ENCODE peak calls at places on chromosomes 5 and 9, in nine cellular contexts. One of them, this sample, is unnamed.

GRCh38 chr5:16759147-16759800 is 142.5 kb upstream of the RETREG1 start:
- DNase-seq in activated CD8-positive, alpha-beta memory T cell treated with anti-CD3 and anti-CD28 coated beads, Interleukin-2, amount 10 ng/mL, durations not matched to agents 7 days and 5 days: peak
- DNase-seq in NCI-H460: no peak
- DNase-seq in GM12891: peak
- DNase-seq in mesenchymal stem cell: no peak
- DNase-seq in NCI-H1436: no peak
- DNase-seq in pulmonary artery endothelial cell: no peak
- DNase-seq in NCI-H774: no peak
- DNase-seq in DMS153: no peak
- DNase-seq in this sample: no peak

GRCh38 chr9:74570879-74571512 is 73.9 kb downstream of the RORB start:
- DNase-seq in activated CD8-positive, alpha-beta memory T cell treated with anti-CD3 and anti-CD28 coated beads, Interleukin-2, amount 10 ng/mL, durations not matched to agents 7 days and 5 days: no peak
- DNase-seq in NCI-H460: peak
- DNase-seq in GM12891: no peak
- DNase-seq in mesenchymal stem cell: peak
- DNase-seq in NCI-H1436: no peak
- DNase-seq in pulmonary artery endothelial cell: no peak
- DNase-seq in NCI-H774: no peak
- DNase-seq in DMS153: no peak
- DNase-seq in this sample: no peak

GRCh38 chr5:140108093-140109049 is 5.5 kb upstream of the PURA start:
- DNase-seq in activated CD8-positive, alpha-beta memory T cell treated with anti-CD3 and anti-CD28 coated beads, Interleukin-2, amount 10 ng/mL, durations not matched to agents 7 days and 5 days: peak
- DNase-seq in NCI-H460: no peak
- DNase-seq in GM12891: no peak
- DNase-seq in mesenchymal stem cell: no peak
- DNase-seq in NCI-H1436: no peak
- DNase-seq in pulmonary artery endothelial cell: no peak
- DNase-seq in NCI-H774: no peak
- DNase-seq in DMS153: no peak
- DNase-seq in this sample: no peak

GRCh38 chr5:174773371-174773770 is 49.0 kb downstream of the MSX2 start:
- DNase-seq in activated CD8-positive, alpha-beta memory T cell treated with anti-CD3 and anti-CD28 coated beads, Interleukin-2, amount 10 ng/mL, durations not matched to agents 7 days and 5 days: no peak
- DNase-seq in NCI-H460: no peak
- DNase-seq in GM12891: no peak
- DNase-seq in mesenchymal stem cell: no peak
- DNase-seq in NCI-H1436: no peak
- DNase-seq in pulmonary artery endothelial cell: no peak
- DNase-seq in NCI-H774: no peak
- DNase-seq in DMS153: no peak
- DNase-seq in this sample: no peak

GRCh38 chr5:65190328-65191053 is 291.2 kb downstream of the ADAMTS6 start:
- DNase-seq in activated CD8-positive, alpha-beta memory T cell treated with anti-CD3 and anti-CD28 coated beads, Interleukin-2, amount 10 ng/mL, durations not matched to agents 7 days and 5 days: no peak
- DNase-seq in NCI-H460: no peak
- DNase-seq in GM12891: no peak
- DNase-seq in mesenchymal stem cell: peak
- DNase-seq in NCI-H1436: no peak
- DNase-seq in pulmonary artery endothelial cell: no peak
- DNase-seq in NCI-H774: no peak
- DNase-seq in DMS153: no peak
- DNase-seq in this sample: no peak

GRCh38 chr9:35070823-35071813 is 1.3 kb downstream of the VCP start:
- DNase-seq in activated CD8-positive, alpha-beta memory T cell treated with anti-CD3 and anti-CD28 coated beads, Interleukin-2, amount 10 ng/mL, durations not matched to agents 7 days and 5 days: no peak
- DNase-seq in NCI-H460: no peak
- DNase-seq in GM12891: no peak
- DNase-seq in mesenchymal stem cell: no peak
- DNase-seq in NCI-H1436: no peak
- DNase-seq in pulmonary artery endothelial cell: no peak
- DNase-seq in NCI-H774: no peak
- DNase-seq in DMS153: no peak
- DNase-seq in this sample: no peak

GRCh38 chr9:90842378-90842777 is 40.8 kb downstream of the SYK start:
- DNase-seq in activated CD8-positive, alpha-beta memory T cell treated with anti-CD3 and anti-CD28 coated beads, Interleukin-2, amount 10 ng/mL, durations not matched to agents 7 days and 5 days: no peak
- DNase-seq in NCI-H460: no peak
- DNase-seq in GM12891: no peak
- DNase-seq in mesenchymal stem cell: no peak
- DNase-seq in NCI-H1436: no peak
- DNase-seq in pulmonary artery endothelial cell: no peak
- DNase-seq in NCI-H774: no peak
- DNase-seq in DMS153: no peak
- DNase-seq in this sample: no peak

GRCh38 chr5:96244696-96245095 is 188.4 kb downstream of the PCSK1 start:
- DNase-seq in activated CD8-positive, alpha-beta memory T cell treated with anti-CD3 and anti-CD28 coated beads, Interleukin-2, amount 10 ng/mL, durations not matched to agents 7 days and 5 days: no peak
- DNase-seq in NCI-H460: no peak
- DNase-seq in GM12891: no peak
- DNase-seq in mesenchymal stem cell: no peak
- DNase-seq in NCI-H1436: no peak
- DNase-seq in pulmonary artery endothelial cell: no peak
- DNase-seq in NCI-H774: no peak
- DNase-seq in DMS153: no peak
- DNase-seq in this sample: no peak

GRCh38 chr5:83711982-83712601 is 8.6 kb downstream of the HAPLN1 start:
- DNase-seq in activated CD8-positive, alpha-beta memory T cell treated with anti-CD3 and anti-CD28 coated beads, Interleukin-2, amount 10 ng/mL, durations not matched to agents 7 days and 5 days: no peak
- DNase-seq in NCI-H460: peak
- DNase-seq in GM12891: no peak
- DNase-seq in mesenchymal stem cell: peak
- DNase-seq in NCI-H1436: peak
- DNase-seq in pulmonary artery endothelial cell: no peak
- DNase-seq in NCI-H774: peak
- DNase-seq in DMS153: peak
- DNase-seq in this sample: peak

GRCh38 chr5:133423618-133424282 is 188.6 kb downstream of the FSTL4 start:
- DNase-seq in activated CD8-positive, alpha-beta memory T cell treated with anti-CD3 and anti-CD28 coated beads, Interleukin-2, amount 10 ng/mL, durations not matched to agents 7 days and 5 days: peak
- DNase-seq in NCI-H460: peak
- DNase-seq in GM12891: peak
- DNase-seq in mesenchymal stem cell: peak
- DNase-seq in NCI-H1436: peak
- DNase-seq in pulmonary artery endothelial cell: no peak
- DNase-seq in NCI-H774: peak
- DNase-seq in DMS153: no peak
- DNase-seq in this sample: no peak

This sample was measured in LNCaP clone FGC.